ENCODE peak calls at places on chromosomes 3 and 15, in six cellular contexts. Q, Y, G, E, T and I are unnamed samples.

GRCh38 chr15:72112111-72112510 is 5.8 kb downstream of the MYO9A start:
- DNase-seq in T (no peak), E (no peak), Q (no peak), Y (no peak), G (no peak), I (no peak)

GRCh38 chr3:32428092-32429068 is 36.7 kb downstream of the CMTM7 start:
- DNase-seq in Q (no peak), E (no peak), G (no peak), T (no peak), Y (no peak), I (no peak)

GRCh38 chr3:120182613-120183524 is 88.6 kb upstream of the GSK3B start:
- DNase-seq in E (peak), Y (peak), G (no peak), Q (peak), T (no peak), I (no peak)

GRCh38 chr15:76177491-76178040 is 117.8 kb downstream of the TMEM266 start:
- DNase-seq in Q (peak), G (peak), E (no peak), T (no peak), Y (peak), I (no peak)

GRCh38 chr3:70631716-70632307 is 319.4 kb upstream of the MDFIC2 start:
- DNase-seq in Q (no peak), Y (no peak), E (no peak), T (no peak), G (no peak), I (no peak)

GRCh38 chr3:102471001-102471400 is 36.2 kb downstream of the ZPLD1 start:
- DNase-seq in G (no peak), T (peak), E (no peak), Y (no peak), Q (no peak), I (no peak)

GRCh38 chr3:50592568-50592967 is 19.0 kb downstream of the CISH start:
- DNase-seq in G (no peak), Y (no peak), T (no peak), E (no peak), Q (no peak), I (no peak)

GRCh38 chr3:54342676-54343075 is 220.3 kb downstream of the CACNA2D3 start:
- DNase-seq in Q (no peak), Y (no peak), T (no peak), E (no peak), G (peak), I (no peak)

GRCh38 chr15:53974813-53975212 is 3.4 kb upstream of the UNC13C start:
- DNase-seq in Y (no peak), Q (no peak), E (peak), G (no peak), T (no peak), I (no peak)

GRCh38 chr3:108471346-108471935 is 39.0 kb downstream of the MYH15 start:
- DNase-seq in T (no peak), E (no peak), G (no peak), Y (peak), Q (peak), I (no peak)

GRCh38 chr3:34198309-34198708 is 399.9 kb downstream of the PDCD6IP start:
- DNase-seq in T (no peak), G (no peak), Q (no peak), Y (no peak), E (no peak), I (no peak)

GRCh38 chr3:15726043-15726442 is 71.7 kb downstream of the ANKRD28 start:
- DNase-seq in T (no peak), Y (peak), G (no peak), E (peak), Q (no peak), I (no peak)

GRCh38 chr15:73567022-73567421 is 66.2 kb downstream of the NPTN start:
- DNase-seq in Y (no peak), Q (no peak), E (no peak), T (no peak), G (no peak), I (no peak)

GRCh38 chr15:25247418-25248030 is 191.3 kb downstream of the UBE3A start:
- DNase-seq in G (no peak), T (peak), E (no peak), Q (no peak), Y (no peak), I (no peak)

GRCh38 chr3:30644615-30645014 is 38.2 kb downstream of the TGFBR2 start:
- DNase-seq in T (no peak), Y (peak), E (peak), G (peak), Q (peak), I (no peak)

GRCh38 chr15:32823750-32824149 is 105.9 kb downstream of the GREM1 start:
- DNase-seq in T (no peak), Q (no peak), G (no peak), Y (no peak), E (no peak), I (no peak)

GRCh38 chr3:171878441-171879225 is 35.5 kb downstream of the TMEM212 start:
- DNase-seq in Y (no peak), T (no peak), Q (peak), E (peak), G (no peak), I (no peak)

GRCh38 chr3:143362115-143362992 is 242.8 kb downstream of the CHST2 start:
- DNase-seq in G (no peak), Y (no peak), E (no peak), T (no peak), Q (no peak), I (no peak)

GRCh38 chr15:30929982-30930381 is 26.3 kb downstream of the FAN1 start:
- DNase-seq in Q (no peak), E (no peak), Y (no peak), G (no peak), T (no peak), I (no peak)

GRCh38 chr3:73768594-73769308 is 144.0 kb upstream of the PDZRN3 start:
- DNase-seq in Q (no peak), G (no peak), E (no peak), Y (no peak), T (no peak), I (peak)

GRCh38 chr15:75065851-75066509 is 42.6 kb downstream of the PPCDC start:
- DNase-seq in Q (no peak), Y (peak), E (no peak), T (no peak), G (no peak), I (no peak)

GRCh38 chr3:82055792-82056191 is 294.3 kb upstream of the GBE1 start:
- DNase-seq in Y (peak), G (no peak), Q (no peak), E (peak), T (no peak), I (no peak)